ENCODE peak calls at places on chromosome 3, in five cellular contexts. V is GM23338; X is foreskin fibroblast; A is effector memory CD4-positive, alpha-beta T cell; Q is body of pancreas. N is an unnamed sample.

GRCh38 chr3:70851066-70851465 is 538.6 kb upstream of the MDFIC2 start:
- DNase-seq in V (no peak), X (no peak), A (no peak), Q (no peak), N (no peak)

GRCh38 chr3:37054370-37054769 is 61.1 kb downstream of the MLH1 start:
- DNase-seq in V (no peak), X (peak), A (no peak), Q (no peak), N (no peak)

GRCh38 chr3:124851136-124851535 is 36.0 kb downstream of the ITGB5 start:
- DNase-seq in V (no peak), X (no peak), A (no peak), Q (no peak), N (no peak)

GRCh38 chr3:25589104-25589782 is 75.5 kb downstream of the TOP2B start:
- DNase-seq in V (no peak), X (no peak), A (no peak), Q (no peak), N (no peak)

GRCh38 chr3:7589526-7589925 is 728.6 kb downstream of the GRM7 start:
- DNase-seq in V (no peak), X (no peak), A (no peak), Q (no peak), N (no peak)

GRCh38 chr3:55157736-55158135 is 229.9 kb upstream of the LRTM1 start:
- DNase-seq in V (no peak), X (peak), A (no peak), Q (no peak), N (no peak)

GRCh38 chr3:161420746-161421145 is 49.4 kb upstream of the SPTSSB start:
- DNase-seq in V (peak), X (no peak), A (no peak), Q (peak), N (no peak)

GRCh38 chr3:46059432-46059831 is 32.1 kb upstream of the XCR1 start:
- DNase-seq in V (no peak), X (no peak), A (no peak), Q (peak), N (no peak)

GRCh38 chr3:10602769-10603768 is 97.7 kb upstream of the ATP2B2 start:
- DNase-seq in V (no peak), X (no peak), A (peak), Q (no peak), N (peak)

GRCh38 chr3:61718565-61718964 is 157.2 kb downstream of the PTPRG start:
- DNase-seq in V (no peak), X (no peak), A (no peak), Q (no peak), N (no peak)

GRCh38 chr3:47404420-47404819 is 23.6 kb downstream of the PTPN23 start:
- DNase-seq in V (no peak), X (no peak), A (no peak), Q (no peak), N (no peak)

GRCh38 chr3:24161841-24162240 is 216.8 kb downstream of the NR1D2 start:
- DNase-seq in V (peak), X (no peak), A (no peak), Q (no peak), N (no peak)

GRCh38 chr3:149390772-149391212 is 13.3 kb upstream of the TM4SF1 start:
- DNase-seq in V (no peak), X (peak), A (no peak), Q (no peak), N (no peak)

GRCh38 chr3:24351779-24352469 is 142.7 kb downstream of the THRB start:
- DNase-seq in V (no peak), X (no peak), A (no peak), Q (peak), N (no peak)

GRCh38 chr3:1232276-1232675 is 139.5 kb downstream of the CNTN6 start:
- DNase-seq in V (no peak), X (no peak), A (no peak), Q (no peak), N (no peak)

GRCh38 chr3:31377045-31377642 is 155.6 kb upstream of the STT3B start:
- DNase-seq in V (no peak), X (peak), A (no peak), Q (peak), N (peak)

GRCh38 chr3:137121704-137122314 is 164.0 kb downstream of the IL20RB start:
- DNase-seq in V (peak), X (peak), A (no peak), Q (peak), N (peak)

GRCh38 chr3:102660653-102661052 is 225.8 kb downstream of the ZPLD1 start:
- DNase-seq in V (no peak), X (no peak), A (no peak), Q (no peak), N (no peak)

GRCh38 chr3:37671000-37671483 is 190.6 kb upstream of the CTDSPL start:
- DNase-seq in V (no peak), X (peak), A (no peak), Q (peak), N (no peak)

GRCh38 chr3:188280627-188281026 is 126.7 kb downstream of the LPP start:
- DNase-seq in V (no peak), X (no peak), A (no peak), Q (no peak), N (no peak)

GRCh38 chr3:150764607-150765366 is 1.8 kb upstream of the SIAH2 start:
- DNase-seq in V (no peak), X (no peak), A (no peak), Q (no peak), N (no peak)

GRCh38 chr3:139317660-139318430 is 26.0 kb upstream of the MRPS22 start:
- DNase-seq in V (no peak), X (no peak), A (no peak), Q (peak), N (no peak)

GRCh38 chr3:130084581-130084980 is 3.0 kb downstream of the ALG1L2 start:
- DNase-seq in V (no peak), X (no peak), A (no peak), Q (no peak), N (no peak)

GRCh38 chr3:36911990-36912804 is 32.7 kb downstream of the TRANK1 start:
- DNase-seq in V (no peak), X (peak), A (no peak), Q (peak), N (peak)

GRCh38 chr3:195893121-195893449 is 15.3 kb downstream of the TNK2 start:
- DNase-seq in V (no peak), X (no peak), A (no peak), Q (peak), N (no peak)
- H3K4me3 ChIP-seq in V (no peak), X (peak), A (no peak), Q (no peak), N (no peak)

DNA sequence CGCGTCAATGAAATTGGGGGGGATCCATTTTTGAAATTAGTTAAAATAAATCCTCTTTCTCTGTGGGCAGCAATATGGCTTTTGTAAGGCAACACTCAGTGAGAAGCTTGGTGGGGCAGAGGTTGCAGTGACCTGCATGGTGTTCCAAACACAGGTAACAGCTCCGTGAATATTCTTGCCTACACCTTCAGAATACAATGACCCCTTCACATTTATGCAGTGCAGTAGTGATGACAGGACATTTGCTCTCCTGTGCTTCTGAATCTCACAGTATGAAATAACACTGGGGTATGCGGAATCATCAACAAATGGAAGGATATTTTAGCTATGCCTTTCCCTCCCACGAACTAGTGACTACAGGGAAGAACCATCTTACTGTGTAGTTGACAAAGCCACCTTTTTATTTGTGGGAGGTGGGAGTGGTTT is 6.9 kb downstream of the AHSG start:
- DNase-seq in V (no peak), X (no peak), A (no peak), Q (no peak), N (no peak)
- H3K4me3 ChIP-seq in V (no peak), X (no peak), A (no peak), Q (no peak), N (no peak)

DNA sequence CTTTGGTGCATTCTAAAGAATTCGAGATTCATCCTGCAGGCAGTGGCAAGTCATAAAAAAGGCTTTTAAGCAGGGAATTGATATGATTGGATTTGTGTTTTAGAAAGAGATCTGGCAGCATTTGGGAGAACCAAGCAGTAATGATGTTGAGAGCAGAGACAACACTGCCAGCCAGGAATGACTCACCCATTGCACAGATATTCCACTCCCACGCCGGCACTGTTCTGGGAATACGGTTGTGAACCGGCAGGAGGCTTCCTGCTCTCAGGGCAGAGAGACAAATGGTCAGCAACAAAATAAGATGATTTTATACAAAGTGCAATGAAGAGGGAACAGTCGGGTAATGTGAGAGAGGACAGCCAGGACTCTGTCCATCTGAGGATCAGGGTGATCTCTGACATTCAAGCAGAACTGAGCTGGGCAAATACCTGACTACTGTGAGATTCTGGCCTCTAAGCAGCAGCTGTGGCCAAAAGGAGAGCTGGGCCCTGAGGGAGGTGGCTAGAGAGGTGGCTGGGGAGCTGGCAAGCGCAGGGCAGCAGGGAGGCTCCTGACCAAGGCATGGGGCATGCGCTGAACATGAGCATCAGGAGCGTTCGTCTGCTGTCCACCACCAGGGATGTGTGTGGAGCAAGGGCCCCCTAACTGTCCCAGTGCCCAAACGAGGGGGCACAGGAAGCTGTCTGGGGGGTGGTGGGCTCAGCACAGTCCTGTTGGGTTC is 56.1 kb upstream of the PLXNA1 start:
- DNase-seq in V (no peak), X (peak), A (no peak), Q (peak), N (no peak)
- H3K4me3 ChIP-seq in V (no peak), X (no peak), A (no peak), Q (no peak), N (no peak)

GRCh38 chr3:141345528-141345927 is 22.8 kb upstream of the ZBTB38 start:
- DNase-seq in V (no peak), X (no peak), A (no peak), Q (no peak), N (no peak)

GRCh38 chr3:141349711-141350110 is 18.6 kb upstream of the ZBTB38 start:
- DNase-seq in V (no peak), X (no peak), A (no peak), Q (no peak), N (no peak)

GRCh38 chr3:141345951-141346817 is 22.1 kb upstream of the ZBTB38 start:
- DNase-seq in V (no peak), X (no peak), A (no peak), Q (no peak), N (no peak)

GRCh38 chr3:141346839-141347238 is 21.5 kb upstream of the ZBTB38 start:
- DNase-seq in V (no peak), X (no peak), A (no peak), Q (no peak), N (no peak)

DNA sequence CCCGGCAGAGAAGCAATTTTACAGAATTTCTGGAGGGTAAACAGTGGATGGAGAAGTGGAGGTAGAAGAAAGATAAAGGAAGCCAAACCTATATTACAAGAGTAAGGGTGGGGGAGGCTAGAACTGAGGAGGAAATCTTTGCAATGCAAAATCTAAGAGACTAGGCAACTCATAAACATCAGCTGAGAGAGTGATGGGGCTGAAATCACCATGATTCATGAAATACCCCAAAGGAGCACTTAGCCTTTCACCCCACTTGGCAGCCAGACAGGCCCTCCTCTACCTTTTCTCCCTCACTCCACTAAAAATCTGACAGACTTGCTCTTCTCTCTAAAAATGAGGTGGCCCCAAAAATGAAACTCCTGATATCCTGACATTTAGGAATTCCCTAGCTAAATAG is 19.5 kb upstream of the ZBTB38 start:
- DNase-seq in V (no peak), X (peak), A (no peak), Q (no peak), N (no peak)
- H3K4me3 ChIP-seq in V (no peak), X (no peak), A (no peak), Q (no peak), N (no peak)

GRCh38 chr3:33722186-33722585 is 4.1 kb upstream of the CLASP2 start:
- DNase-seq in V (no peak), X (no peak), A (no peak), Q (no peak), N (no peak)

GRCh38 chr3:33716227-33716626 is 1.8 kb downstream of the CLASP2 start:
- DNase-seq in V (no peak), X (no peak), A (no peak), Q (no peak), N (no peak)

GRCh38 chr3:33717616-33717865 is 513 bp downstream of the CLASP2 start:
- DNase-seq in V (peak), X (peak), A (no peak), Q (peak), N (no peak)

GRCh38 chr3:33717866-33718594 is at the start of gene CLASP2:
- DNase-seq in V (peak), X (peak), A (peak), Q (peak), N (peak)

DNA sequence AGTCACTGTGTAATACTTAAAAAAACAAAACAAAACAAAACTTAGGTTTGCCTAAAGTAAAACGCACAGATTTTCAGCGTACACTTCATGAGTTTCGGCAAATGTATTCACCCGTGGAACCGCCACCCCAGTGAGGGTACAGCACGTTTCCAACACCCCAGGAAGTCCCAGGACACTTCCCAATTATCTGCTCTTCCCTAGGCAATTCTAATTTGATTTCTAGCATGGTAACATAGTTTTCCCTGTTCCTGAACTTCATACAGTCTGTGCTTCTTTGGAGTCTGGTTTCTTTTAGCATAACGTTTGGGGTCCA is 497 bp upstream of the CLASP2 start:
- DNase-seq in V (no peak), X (no peak), A (no peak), Q (no peak), N (no peak)
- H3K4me3 ChIP-seq in V (peak), X (peak), A (peak), Q (peak), N (peak)

GRCh38 chr3:5192568-5193319 is 5.2 kb downstream of the EDEM1 start:
- DNase-seq in V (no peak), X (no peak), A (no peak), Q (no peak), N (no peak)

GRCh38 chr3:5188419-5189405 is 1.2 kb downstream of the EDEM1 start:
- DNase-seq in V (peak), X (no peak), A (peak), Q (peak), N (peak)

GRCh38 chr3:5190147-5190791 is 2.8 kb downstream of the EDEM1 start:
- DNase-seq in V (no peak), X (no peak), A (no peak), Q (no peak), N (no peak)

GRCh38 chr3:5194341-5194740 is 6.8 kb downstream of the EDEM1 start:
- DNase-seq in V (no peak), X (no peak), A (no peak), Q (no peak), N (no peak)

DNA sequence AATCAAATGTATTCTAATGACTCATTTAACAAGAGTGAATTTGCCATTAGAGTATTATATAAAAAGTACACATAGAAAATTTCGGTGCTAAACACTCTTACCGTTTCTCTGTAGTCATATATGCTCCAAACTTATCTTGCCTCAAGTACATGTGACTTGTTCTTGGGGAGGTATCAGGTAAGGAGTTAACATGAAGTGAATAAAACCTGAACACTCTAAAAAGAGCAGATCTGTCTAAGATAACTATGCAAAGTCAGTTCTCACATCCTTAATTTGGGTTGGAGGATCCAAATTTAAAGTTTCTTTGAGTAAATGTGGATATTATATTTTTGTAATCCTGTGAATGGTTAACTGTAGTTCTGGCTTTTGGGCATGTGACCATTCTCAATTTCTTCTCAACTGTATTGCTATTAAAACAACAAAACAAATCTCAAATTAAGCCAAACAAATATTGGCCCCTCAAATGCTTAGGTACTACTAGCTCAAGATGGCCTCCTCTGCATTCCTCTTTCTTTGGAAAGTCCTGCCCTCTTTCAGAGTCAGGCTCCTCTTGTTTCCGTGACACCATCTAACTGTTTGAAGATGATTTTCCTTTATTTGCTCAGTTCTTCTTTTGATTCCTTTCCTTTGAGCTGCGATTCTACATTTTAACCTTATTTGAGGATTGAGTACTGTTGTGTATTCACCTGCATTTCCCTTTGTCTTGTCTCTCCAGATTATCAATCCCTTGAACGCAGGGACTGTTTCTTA is 4.2 kb downstream of the EDEM1 start:
- DNase-seq in V (peak), X (no peak), A (no peak), Q (no peak), N (no peak)
- H3K4me3 ChIP-seq in V (no peak), X (no peak), A (no peak), Q (no peak), N (peak)

GRCh38 chr3:141123677-141124410 is 72.7 kb downstream of the SPSB4 start:
- DNase-seq in V (no peak), X (no peak), A (no peak), Q (peak), N (no peak)
- H3K4me3 ChIP-seq in V (no peak), X (no peak), A (no peak), Q (no peak), N (no peak)

GRCh38 chr3:128497305-128498126 is 4.5 kb upstream of the GATA2 start:
- DNase-seq in V (peak), X (no peak), A (peak), Q (peak), N (peak)
- H3K4me3 ChIP-seq in V (peak), X (peak), A (peak), Q (no peak), N (peak)

GRCh38 chr3:43995078-43995928 is 246.4 kb upstream of the TOPAZ1 start:
- DNase-seq in V (peak), X (no peak), A (no peak), Q (no peak), N (peak)
- H3K4me3 ChIP-seq in V (peak), X (peak), A (peak), Q (no peak), N (peak)